ENCODE peak calls at places on chromosomes 2 and 18, in eight cellular contexts. J is posterior cingulate gyrus, I is dorsolateral prefrontal cortex, B is T-cell, Z is GM12864, G is GM04504, Y is GM20000, L is GM12892. E is an unnamed sample.

GRCh38 chr2:139386401-139386800 is 606.2 kb upstream of the NXPH2 start:
- DNase-seq in J (no peak), I (no peak), B (no peak), Z (no peak), G (no peak), Y (no peak), L (no peak), E (no peak)

GRCh38 chr2:220847587-220847986 is 724.5 kb downstream of the EPHA4 start:
- DNase-seq in J (no peak), I (no peak), B (no peak), Z (no peak), G (peak), Y (no peak), L (no peak), E (peak)

GRCh38 chr2:122191331-122191730 is 435.9 kb downstream of the TSN start:
- DNase-seq in J (no peak), I (no peak), B (no peak), Z (no peak), G (no peak), Y (peak), L (no peak), E (no peak)

GRCh38 chr18:67634631-67635338 is 118.3 kb upstream of the DSEL start:
- DNase-seq in J (no peak), I (no peak), B (no peak), Z (no peak), G (no peak), Y (no peak), L (no peak), E (no peak)

GRCh38 chr2:66443977-66444855 is 9.3 kb downstream of the MEIS1 start:
- DNase-seq in J (no peak), I (no peak), B (no peak), Z (no peak), G (no peak), Y (no peak), L (no peak), E (no peak)

GRCh38 chr2:152720794-152721193 is 2.4 kb downstream of the ARL6IP6 start:
- DNase-seq in J (no peak), I (no peak), B (no peak), Z (no peak), G (no peak), Y (no peak), L (no peak), E (no peak)

GRCh38 chr2:235746257-235746934 is 252.6 kb downstream of the AGAP1 start:
- DNase-seq in J (no peak), I (peak), B (peak), Z (peak), G (peak), Y (peak), L (peak), E (no peak)

GRCh38 chr2:46719499-46719898 is 196.1 kb downstream of the MCFD2 start:
- DNase-seq in J (no peak), I (no peak), B (no peak), Z (no peak), G (no peak), Y (no peak), L (no peak), E (no peak)

GRCh38 chr2:151491496-151491895 is 81.8 kb downstream of the RIF1 start:
- DNase-seq in J (no peak), I (no peak), B (no peak), Z (no peak), G (no peak), Y (no peak), L (no peak), E (no peak)

GRCh38 chr2:144834954-144835633 is 315.2 kb upstream of the ZEB2 start:
- DNase-seq in J (no peak), I (no peak), B (no peak), Z (no peak), G (peak), Y (no peak), L (no peak), E (peak)

GRCh38 chr2:169673921-169674320 is 20.3 kb downstream of the CFAP210 start:
- DNase-seq in J (no peak), I (no peak), B (no peak), Z (no peak), G (no peak), Y (no peak), L (no peak), E (no peak)

GRCh38 chr2:40488101-40488598 is 36.3 kb upstream of the SLC8A1 start:
- DNase-seq in J (no peak), I (no peak), B (no peak), Z (no peak), G (peak), Y (no peak), L (no peak), E (no peak)

GRCh38 chr2:36355157-36355889 is at the start of gene CRIM1:
- DNase-seq in J (peak), I (peak), B (no peak), Z (no peak), G (peak), Y (peak), L (no peak), E (no peak)

GRCh38 chr2:103179800-103180199 is 418.0 kb downstream of the TMEM182 start:
- DNase-seq in J (peak), I (no peak), B (no peak), Z (no peak), G (no peak), Y (no peak), L (no peak), E (no peak)

GRCh38 chr18:2442006-2442405 is 129.3 kb downstream of the METTL4 start:
- DNase-seq in J (no peak), I (no peak), B (no peak), Z (no peak), G (no peak), Y (no peak), L (no peak), E (no peak)

E was measured in BJ.